ENCODE peak calls at places on chromosome 16, in four cellular contexts. V is naive thymus-derived CD4-positive, alpha-beta T cell; O is neural progenitor cell; S is lower lobe of right lung. L is an unnamed sample.

GRCh38 chr16:68739964-68740627 is 3.0 kb downstream of the CDH1 start:
- DNase-seq in V (no peak), O (no peak), S (no peak), L (no peak)

GRCh38 chr16:16782153-16782552 is 403.2 kb downstream of the NPIPA7 start:
- DNase-seq in V (no peak), O (no peak), S (no peak), L (no peak)

GRCh38 chr16:84555418-84556196 is 51.1 kb upstream of the MEAK7 start:
- DNase-seq in V (no peak), O (peak; percentile 60), S (no peak), L (no peak)

GRCh38 chr16:1773703-1774455 is 945 bp upstream of the MRPS34 start:
- DNase-seq in V (no peak), O (no peak), S (no peak), L (no peak)

GRCh38 chr16:19595043-19595767 is 39.7 kb downstream of the VPS35L start:
- DNase-seq in V (no peak), O (no peak), S (no peak), L (no peak)

GRCh38 chr16:88924834-88925539 is 52.0 kb downstream of the CBFA2T3 start:
- DNase-seq in V (no peak), O (peak; percentile 61), S (no peak), L (no peak)

GRCh38 chr16:26442333-26442732 is 624.4 kb upstream of the C16orf82 start:
- DNase-seq in V (no peak), O (no peak), S (no peak), L (no peak)

GRCh38 chr16:86761117-86761971 is 183.0 kb downstream of the FOXL1 start:
- DNase-seq in V (peak; percentile 54), O (peak; percentile 81), S (no peak), L (peak; percentile 37)

GRCh38 chr16:13909872-13910303 is 10.1 kb upstream of the ERCC4 start:
- DNase-seq in V (no peak), O (no peak), S (no peak), L (no peak)

GRCh38 chr16:56518435-56518834 is 1.4 kb downstream of the BBS2 start:
- DNase-seq in V (no peak), O (no peak), S (no peak), L (no peak)

GRCh38 chr16:6453742-6454141 is 878.9 kb upstream of the RBFOX1 start:
- DNase-seq in V (no peak), O (no peak), S (no peak), L (no peak)

GRCh38 chr16:22379656-22380055 is 5.2 kb upstream of the CDR2 start:
- DNase-seq in V (no peak), O (no peak), S (no peak), L (no peak)

GRCh38 chr16:4233431-4233830 is 8.4 kb downstream of the SRL start:
- DNase-seq in V (no peak), O (no peak), S (no peak), L (no peak)

GRCh38 chr16:29738514-29738913 is 7.3 kb downstream of the C16orf54 start:
- DNase-seq in V (no peak), O (no peak), S (no peak), L (peak; percentile 82)

GRCh38 chr16:81752225-81752875 is 26.7 kb upstream of the PLCG2 start:
- DNase-seq in V (no peak), O (no peak), S (peak; percentile 88), L (no peak)

GRCh38 chr16:15041260-15042011 is 14.4 kb downstream of the NTAN1 start:
- DNase-seq in V (no peak), O (peak; percentile 29), S (peak; percentile 81), L (no peak)

GRCh38 chr16:82061861-82062525 is 26.9 kb downstream of the HSD17B2 start:
- DNase-seq in V (no peak), O (peak; percentile 45), S (no peak), L (no peak)

GRCh38 chr16:6103561-6103960 is 1006.0 kb upstream of the EEF2KMT start:
- DNase-seq in V (no peak), O (no peak), S (no peak), L (no peak)

GRCh38 chr16:49834496-49835009 is 21.4 kb downstream of the ZNF423 start:
- DNase-seq in V (no peak), O (peak; percentile 72), S (peak; percentile 59), L (no peak)

GRCh38 chr16:71260995-71261394 is 28.2 kb downstream of the CMTR2 start:
- DNase-seq in V (no peak), O (no peak), S (no peak), L (no peak)

GRCh38 chr16:71259086-71259485 is 28.6 kb upstream of the HYDIN start:
- DNase-seq in V (no peak), O (no peak), S (no peak), L (no peak)

GRCh38 chr16:71258371-71258770 is 27.8 kb upstream of the HYDIN start:
- DNase-seq in V (no peak), O (no peak), S (no peak), L (no peak)

GRCh38 chr16:71262391-71262790 is 26.8 kb downstream of the CMTR2 start:
- DNase-seq in V (no peak), O (no peak), S (no peak), L (no peak)

GRCh38 chr16:71263581-71263980 is 25.6 kb downstream of the CMTR2 start:
- DNase-seq in V (no peak), O (no peak), S (no peak), L (no peak)
- H3K4me1 ChIP-seq in V (no peaks in the 10 kb centered on the region), O (no peaks in the 10 kb centered on the region), S (no peaks in the 10 kb centered on the region), L (no peaks in the 10 kb centered on the region)

GRCh38 chr16:3068486-3068885 is 3.0 kb downstream of the IL32 start:
- DNase-seq in V (no peak), O (no peak), S (no peak), L (no peak)
- H3K4me3 ChIP-seq in V (peak overlapping the region; percentile 78), O (no peak overlapping the region), S (peak overlapping the region; percentile 25), L (peak overlapping the region; percentile 87)

DNA sequence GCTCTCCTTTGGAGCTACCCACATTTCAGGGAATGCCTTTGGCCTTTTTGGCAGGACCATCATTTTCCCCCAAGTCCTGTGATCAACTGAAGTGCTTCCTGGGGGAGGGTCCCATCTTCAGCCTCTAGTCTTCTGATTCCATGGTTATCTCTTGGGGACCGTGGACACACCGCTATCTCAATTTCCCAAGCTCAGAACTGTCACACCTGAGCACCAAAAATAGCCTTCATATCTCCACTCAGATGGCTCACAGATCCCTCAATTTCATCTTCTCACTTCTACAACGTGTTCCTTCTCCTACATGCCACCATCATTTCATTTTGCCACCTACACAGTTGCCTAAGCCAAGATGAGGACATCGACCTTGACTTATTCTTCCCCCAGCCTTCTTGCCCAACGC is 6.4 kb downstream of the ATP6V0D1 start:
- DNase-seq in V (no peak), O (no peak), S (no peak), L (no peak)
- H3K4me1 ChIP-seq in V (peaks cover 8% of the 10 kb centered on the region), O (no peaks in the 10 kb centered on the region), S (peaks cover 94% of the 10 kb centered on the region), L (peaks cover 6% of the 10 kb centered on the region)

GRCh38 chr16:73888840-73889577 is 407.6 kb upstream of the PSMD7 start:
- DNase-seq in V (no peak), O (no peak), S (no peak), L (no peak)

GRCh38 chr16:73885319-73885718 is 411.3 kb upstream of the PSMD7 start:
- DNase-seq in V (no peak), O (no peak), S (no peak), L (no peak)

GRCh38 chr16:73887895-73888294 is 408.7 kb upstream of the PSMD7 start:
- DNase-seq in V (no peak), O (no peak), S (no peak), L (no peak)

GRCh38 chr16:73886378-73886777 is 410.2 kb upstream of the PSMD7 start:
- DNase-seq in V (no peak), O (no peak), S (no peak), L (no peak)

DNA sequence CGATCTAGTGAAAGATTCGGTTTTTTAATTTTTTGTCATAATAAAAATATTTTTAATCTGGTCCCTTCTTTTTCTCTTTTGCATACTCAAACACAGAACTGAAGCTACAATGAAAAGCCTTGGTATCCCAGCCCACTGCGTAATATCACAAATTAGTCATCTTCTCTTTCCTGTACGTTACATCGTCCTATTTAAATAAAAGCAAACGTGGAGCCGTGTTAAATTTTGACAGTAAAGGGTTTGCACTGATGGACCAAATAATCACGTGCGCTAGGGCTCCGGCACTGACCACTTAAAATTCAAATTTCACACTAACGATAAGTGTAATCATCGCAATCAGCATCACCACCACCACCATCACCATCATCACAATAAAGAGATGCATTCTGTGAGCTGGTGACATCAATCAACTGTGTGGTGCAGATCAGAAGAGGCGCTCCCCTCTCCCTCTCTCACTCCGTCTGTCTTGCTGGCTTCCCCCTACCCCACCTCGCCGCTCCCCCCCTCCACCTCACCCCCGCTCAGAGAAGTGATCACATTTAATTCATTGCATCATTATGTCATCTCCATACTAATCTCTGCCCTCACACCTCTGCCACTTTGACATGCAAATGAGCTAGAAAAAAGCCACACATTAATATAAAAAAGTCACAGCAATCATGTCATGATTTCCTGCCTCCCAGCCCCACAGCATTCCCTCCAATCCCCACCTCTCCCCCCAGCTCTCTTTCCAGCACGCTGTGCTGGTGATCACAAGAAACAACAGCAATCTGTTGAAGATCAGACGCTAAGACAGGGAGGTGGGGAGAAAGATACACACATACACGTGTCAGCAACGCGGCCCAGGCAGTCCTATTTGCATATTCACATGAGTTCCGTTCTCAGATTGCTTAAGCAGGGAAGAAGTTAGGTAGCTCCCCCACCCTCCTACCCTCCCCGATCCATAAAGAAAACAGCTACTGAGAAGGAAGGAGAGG is 405.8 kb upstream of the PSMD7 start:
- DNase-seq in V (no peak), O (peak; percentile 62), S (no peak), L (no peak)
- H3K4me3 ChIP-seq in V (no peak overlapping the region), O (peak overlapping the region; percentile 44), S (no peak overlapping the region), L (no peak overlapping the region)

GRCh38 chr16:526181-527014 is 1.1 kb upstream of the CAPN15 start:
- DNase-seq in V (no peak), O (peak; percentile 78), S (peak; percentile 68), L (peak; percentile 11)

GRCh38 chr16:525520-526180 is 1.9 kb upstream of the CAPN15 start:
- DNase-seq in V (peak; percentile 74), O (no peak), S (no peak), L (peak; percentile 79)

GRCh38 chr16:529012-529575 is 1.6 kb downstream of the CAPN15 start:
- DNase-seq in V (no peak), O (no peak), S (no peak), L (peak; percentile 23)

GRCh38 chr16:528111-529011 is 849 bp downstream of the CAPN15 start:
- DNase-seq in V (peak; percentile 65), O (peak; percentile 62), S (no peak), L (peak; percentile 57)

GRCh38 chr16:527015-527903 is at the start of gene CAPN15:
- DNase-seq in V (peak; percentile 92), O (peak; percentile 95), S (peak; percentile 91), L (peak; percentile 90)
- H3K4me1 ChIP-seq in V (peaks cover 28% of the 10 kb centered on the region), O (peaks cover 13% of the 10 kb centered on the region), S (peaks cover 43% of the 10 kb centered on the region), L (peaks cover 43% of the 10 kb centered on the region)

DNA sequence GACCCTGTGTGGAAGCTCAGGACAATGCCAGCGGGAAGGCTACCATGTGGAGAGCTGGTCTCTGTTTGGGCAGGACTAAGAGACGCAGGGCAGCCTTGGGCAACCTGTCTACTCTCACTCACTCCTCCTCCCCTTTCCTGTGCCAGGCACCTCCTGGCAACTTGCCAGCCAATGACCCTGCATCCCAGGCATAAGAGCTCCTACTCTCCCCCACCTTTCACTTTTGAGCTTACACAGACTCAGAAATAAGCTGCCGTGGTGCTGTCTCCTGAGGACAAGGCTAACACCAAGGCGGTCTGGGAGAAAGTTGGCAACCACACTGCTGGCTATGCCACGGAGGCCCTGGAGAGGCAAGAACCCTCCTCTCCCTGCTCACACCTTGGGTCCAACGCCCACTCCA is 2.6 kb downstream of the HBM start:
- DNase-seq in V (no peak), O (no peak), S (no peak), L (no peak)
- H3K4me3 ChIP-seq in V (no peak overlapping the region), O (no peak overlapping the region), S (no peak overlapping the region), L (no peak overlapping the region)

GRCh38 chr16:75264999-75265910 is 13.8 kb upstream of the BCAR1 start:
- DNase-seq in V (no peak), O (no peak), S (peak; percentile 63), L (no peak)
- H3K4me1 ChIP-seq in V (no peaks in the 10 kb centered on the region), O (peaks cover 17% of the 10 kb centered on the region), S (peaks cover 54% of the 10 kb centered on the region), L (peaks cover 14% of the 10 kb centered on the region)